ENCODE peak calls at places on chromosome 3, in five cellular contexts. U is IMR-90, X is K562, A is A549, V is SK-N-SH. C is an unnamed sample.

GRCh38 chr3:112979244-112979832 is 4.4 kb upstream of the CD200R1 start:
- DNase-seq in U (peak; percentile 39), A (peak; percentile 42), V (peak; percentile 16), X (peak; percentile 9), C (peak; percentile 14)

GRCh38 chr3:39593341-39593740 is 125.9 kb downstream of the MOBP start:
- DNase-seq in U (no peak), X (no peak), A (no peak), V (no peak), C (no peak)

GRCh38 chr3:25259871-25260270 is 168.2 kb upstream of the RARB start:
- DNase-seq in V (no peak), U (no peak), A (no peak), X (no peak), C (no peak)

GRCh38 chr3:108029466-108029865 is 61.4 kb downstream of the CD47 start:
- DNase-seq in A (no peak), U (no peak), X (no peak), V (no peak), C (no peak)

GRCh38 chr3:86814918-86815655 is 175.9 kb downstream of the VGLL3 start:
- DNase-seq in X (no peak), U (peak; percentile 51), V (no peak), A (no peak), C (no peak)

GRCh38 chr3:105780114-105780513 is 88.7 kb downstream of the CBLB start:
- DNase-seq in V (no peak), X (no peak), U (peak; percentile 58), A (no peak), C (no peak)

GRCh38 chr3:173893066-173893465 is 495.5 kb downstream of the NLGN1 start:
- DNase-seq in A (no peak), X (no peak), U (peak; percentile 57), V (no peak), C (no peak)

GRCh38 chr3:25849641-25850040 is 59.8 kb downstream of the OXSM start:
- DNase-seq in X (no peak), A (no peak), U (peak; percentile 57), V (no peak), C (no peak)

GRCh38 chr3:53254190-53254809 is 1.5 kb downstream of the TKT start:
- DNase-seq in X (no peak), V (no peak), U (no peak), A (no peak), C (no peak)

GRCh38 chr3:126959921-126960603 is 22.9 kb upstream of the PLXNA1 start:
- DNase-seq in A (peak; percentile 53), V (peak; percentile 84), X (no peak), U (peak; percentile 73), C (peak; percentile 64)

GRCh38 chr3:50604110-50604621 is 7.4 kb downstream of the CISH start:
- DNase-seq in U (no peak), X (no peak), A (no peak), V (no peak), C (no peak)

GRCh38 chr3:57681691-57682090 is 11.2 kb downstream of the DENND6A start:
- DNase-seq in A (no peak), U (no peak), X (no peak), V (no peak), C (no peak)

GRCh38 chr3:13504161-13504831 is 24.2 kb downstream of the HDAC11 start:
- DNase-seq in V (no peak), X (no peak), A (no peak), U (peak; percentile 13), C (no peak)

GRCh38 chr3:66492672-66493071 is 8.2 kb downstream of the LRIG1 start:
- DNase-seq in V (no peak), X (no peak), A (no peak), U (no peak), C (no peak)

GRCh38 chr3:9390265-9390888 is 7.0 kb upstream of the SETD5 start:
- DNase-seq in X (no peak), V (no peak), A (no peak), U (no peak), C (no peak)

GRCh38 chr3:47860206-47860605 is 57.3 kb downstream of the DHX30 start:
- DNase-seq in V (no peak), U (no peak), X (no peak), A (no peak), C (no peak)

GRCh38 chr3:65619391-65620298 is 419.1 kb downstream of the MAGI1 start:
- DNase-seq in X (no peak), U (peak; percentile 92), V (no peak), A (no peak), C (no peak)

GRCh38 chr3:99878005-99878404 is 60.3 kb downstream of the CMSS1 start:
- DNase-seq in A (peak; percentile 40), X (peak; percentile 51), V (no peak), U (peak; percentile 88), C (peak; percentile 67)

GRCh38 chr3:94137377-94137776 is 74.5 kb downstream of the NSUN3 start:
- DNase-seq in V (no peak), A (no peak), U (no peak), X (no peak), C (no peak)

GRCh38 chr3:42721690-42722089 is 19.1 kb upstream of the HHATL start:
- DNase-seq in A (no peak), V (no peak), U (no peak), X (no peak), C (no peak)

GRCh38 chr3:76051145-76051544 is 265.8 kb upstream of the ZNF717 start:
- DNase-seq in A (no peak), U (no peak), X (no peak), V (no peak), C (no peak)

GRCh38 chr3:41073190-41073589 is 126.1 kb upstream of the CTNNB1 start:
- DNase-seq in X (peak; percentile 15), A (no peak), U (no peak), V (no peak), C (no peak)

GRCh38 chr3:150216041-150216811 is 191.9 kb upstream of the TSC22D2 start:
- DNase-seq in A (no peak), U (peak; percentile 61), X (no peak), V (peak; percentile 32), C (no peak)

GRCh38 chr3:138348950-138349739 is 766 bp downstream of the MRAS start:
- DNase-seq in A (peak; percentile 20), X (peak; percentile 12), V (peak; percentile 76), U (peak; percentile 26), C (peak; percentile 29)

GRCh38 chr3:58434990-58435389 is 1.4 kb upstream of the PDHB start:
- DNase-seq in U (peak; percentile 73), X (no peak), V (no peak), A (peak; percentile 11), C (peak; percentile 6)

GRCh38 chr3:45994661-45995369 is 809 bp downstream of the FYCO1 start:
- DNase-seq in A (no peak), V (peak; percentile 59), X (peak; percentile 70), U (no peak), C (peak; percentile 7)

GRCh38 chr3:40267940-40268707 is 41.4 kb upstream of the EIF1B start:
- DNase-seq in X (no peak), V (peak; percentile 58), A (no peak), U (no peak), C (no peak)

GRCh38 chr3:71523628-71524027 is 59.9 kb downstream of the FOXP1 start:
- DNase-seq in V (no peak), A (no peak), U (no peak), X (no peak), C (no peak)

GRCh38 chr3:138938056-138938876 is 8.7 kb downstream of the FOXL2 start:
- DNase-seq in X (peak; percentile 48), V (no peak), U (no peak), A (no peak), C (no peak)

GRCh38 chr3:152047465-152047864 is 174.0 kb downstream of the SUCNR1 start:
- DNase-seq in X (no peak), U (peak; percentile 68), A (no peak), V (no peak), C (no peak)

GRCh38 chr3:41094351-41094750 is 105.0 kb upstream of the CTNNB1 start:
- DNase-seq in V (no peak), U (no peak), A (no peak), X (no peak), C (no peak)

GRCh38 chr3:142875099-142875498 is 13.8 kb downstream of the PCOLCE2 start:
- DNase-seq in V (no peak), X (no peak), A (no peak), U (no peak), C (no peak)

GRCh38 chr3:103410231-103410630 is 975.4 kb downstream of the ZPLD1 start:
- DNase-seq in A (no peak), X (no peak), U (no peak), V (no peak), C (no peak)

GRCh38 chr3:57298041-57298440 is 5.6 kb upstream of the ASB14 start:
- DNase-seq in A (peak; percentile 27), U (peak; percentile 40), V (no peak), X (no peak), C (peak; percentile 5)

GRCh38 chr3:139629033-139629432 is 48.7 kb downstream of the NMNAT3 start:
- DNase-seq in A (peak; percentile 28), V (no peak), U (peak; percentile 2), X (peak; percentile 22), C (peak; percentile 36)

DNA sequence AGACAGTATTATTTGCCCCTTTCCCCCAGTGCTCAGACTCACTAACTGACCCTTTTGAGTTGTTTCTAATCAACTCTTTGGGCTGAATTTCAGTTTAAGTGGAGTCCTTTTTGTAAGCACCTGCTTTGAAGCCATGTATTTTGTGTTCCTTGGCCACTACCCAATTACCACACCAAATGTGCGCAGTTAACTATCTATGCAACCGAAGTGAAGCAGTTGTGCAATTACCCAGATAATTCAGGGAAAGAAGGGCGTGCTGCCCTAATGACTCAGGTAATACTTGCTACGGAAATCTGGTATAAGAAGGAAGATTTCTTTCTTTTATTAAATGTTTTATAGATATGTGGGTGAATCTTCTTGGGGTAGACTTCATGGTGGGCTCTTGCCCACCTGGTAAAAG is 371.9 kb upstream of the TBL1XR1 start:
- DNase-seq in X (no peak), A (no peak), V (no peak), U (no peak), C (no peak)
- TF ChIP-seq SMC3 in X (no peak), A (no peak), V (no peak), U (no peak), C (no peak)

DNA sequence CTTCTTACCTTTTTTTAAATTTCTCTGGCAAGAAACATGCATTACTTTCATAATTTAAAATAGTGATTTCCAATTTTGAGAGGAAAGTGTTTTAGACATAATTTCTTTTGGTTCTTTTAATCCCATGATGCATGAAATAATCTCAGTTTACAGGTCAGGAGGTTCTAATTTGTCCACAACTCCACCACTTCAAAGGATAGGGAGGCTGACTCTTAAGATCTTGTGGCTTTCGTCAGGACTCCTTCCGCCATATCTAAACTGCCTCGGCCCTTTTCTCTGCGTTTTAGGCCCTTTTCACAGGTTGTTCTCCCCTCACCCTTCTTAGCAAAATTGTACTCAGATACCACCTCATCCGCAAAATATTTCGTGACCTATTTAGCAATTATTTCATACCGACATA is 8.0 kb downstream of the DYNC1LI1 start:
- DNase-seq in U (no peak), X (no peak), A (no peak), V (no peak), C (no peak)
- TF ChIP-seq SMC3 in U (no peak), X (no peak), A (no peak), V (no peak), C (no peak)

DNA sequence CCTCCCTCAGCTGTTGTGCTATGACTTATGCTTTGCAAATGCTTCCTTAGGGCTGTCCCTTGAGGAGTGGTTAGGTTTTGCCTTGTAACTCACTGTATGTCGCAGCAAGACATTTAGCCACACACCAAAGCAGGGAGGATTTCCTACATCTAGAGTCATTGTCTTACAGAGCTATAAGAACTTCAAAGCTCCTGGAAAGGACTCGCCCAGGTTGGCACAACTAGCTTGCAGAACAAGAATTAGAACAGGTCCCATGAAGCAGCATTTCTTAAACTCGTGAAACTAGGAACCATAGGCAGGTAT is 19.4 kb upstream of the ACAP2 start:
- DNase-seq in A (no peak), U (no peak), V (no peak), X (no peak), C (no peak)
- TF ChIP-seq SMC3 in A (no peak), U (no peak), V (no peak), X (no peak), C (no peak)

GRCh38 chr3:133999891-134000685 is 29.6 kb downstream of the SLCO2A1 start:
- DNase-seq in A (no peak), V (no peak), X (no peak), U (no peak), C (no peak)
- TF ChIP-seq SMC3 in A (no peak), V (no peak), X (no peak), U (no peak), C (no peak)

C was measured in HepG2.